ENCODE peak calls at places on chromosome 1, in four cellular contexts. Y is HepG2, L is K562, J is WTC11. E is an unnamed sample.

GRCh38 chr1:241518447-241519307 is 878 bp downstream of the FH start:
- DNase-seq in Y (peak), L (no peak), J (no peak), E (no peak)

GRCh38 chr1:220221670-220222069 is 50.6 kb downstream of the RAB3GAP2 start:
- DNase-seq in Y (no peak), L (no peak), J (no peak), E (no peak)

GRCh38 chr1:211089536-211089935 is 44.4 kb downstream of the KCNH1 start:
- DNase-seq in Y (no peak), L (no peak), J (no peak), E (no peak)

GRCh38 chr1:65103807-65104206 is 44.2 kb upstream of the AK4 start:
- DNase-seq in Y (no peak), L (no peak), J (no peak), E (no peak)

GRCh38 chr1:153506831-153507413 is 28.9 kb downstream of the S100A6 start:
- DNase-seq in Y (peak), L (no peak), J (no peak), E (no peak)

GRCh38 chr1:180953791-180954721 is 41.4 kb downstream of the KIAA1614 start:
- DNase-seq in Y (peak), L (no peak), J (peak), E (no peak)

GRCh38 chr1:66681686-66682085 is 70.6 kb upstream of the DYNLT5 start:
- DNase-seq in Y (no peak), L (no peak), J (no peak), E (no peak)

GRCh38 chr1:44354268-44354839 is 703 bp downstream of the ERI3 start:
- DNase-seq in Y (no peak), L (no peak), J (no peak), E (no peak)

GRCh38 chr1:89721351-89721750 is 88.4 kb downstream of the LRRC8C start:
- DNase-seq in Y (no peak), L (no peak), J (no peak), E (no peak)

GRCh38 chr1:156646738-156647211 is 4.9 kb downstream of the BCAN start:
- DNase-seq in Y (no peak), L (no peak), J (no peak), E (no peak)
- TF ChIP-seq ELF4 in Y (no peak), L (no peak), J (no peak), E (no peak)

DNA sequence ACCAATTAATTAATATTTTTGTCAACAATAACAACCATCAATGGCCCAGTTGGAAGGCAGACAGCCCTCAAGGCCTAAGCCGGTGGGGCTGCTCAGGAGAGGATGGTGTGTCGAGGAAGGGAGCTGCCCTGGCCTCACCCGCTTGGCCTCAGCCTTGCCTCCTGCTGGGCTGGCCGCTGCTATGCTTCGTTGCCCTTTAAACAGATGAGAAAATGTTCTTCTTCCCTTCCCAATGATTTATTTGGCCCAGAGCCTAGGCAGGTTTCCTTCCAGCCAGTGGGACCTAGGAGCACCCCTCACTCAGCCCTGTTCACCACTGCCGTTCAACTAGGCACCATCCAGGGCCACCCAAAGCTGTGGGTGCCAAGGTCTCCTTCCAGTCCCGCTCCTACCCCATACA is 3.1 kb upstream of the ADGRB2 start:
- DNase-seq in Y (no peak), L (no peak), J (no peak), E (no peak)
- TF ChIP-seq ELF4 in Y (no peak), L (no peak), J (no peak), E (no peak)

GRCh38 chr1:94094466-94095111 is 26.4 kb downstream of the ABCA4 start:
- DNase-seq in Y (no peak), L (no peak), J (no peak), E (no peak)
- TF ChIP-seq ELF4 in Y (no peak), L (no peak), J (no peak), E (no peak)

GRCh38 chr1:174998569-174999215 is 1.1 kb upstream of the CACYBP start:
- DNase-seq in Y (peak), L (peak), J (no peak), E (peak)
- TF ChIP-seq ELF4 in Y (no peak), L (no peak), J (no peak), E (no peak)

DNA sequence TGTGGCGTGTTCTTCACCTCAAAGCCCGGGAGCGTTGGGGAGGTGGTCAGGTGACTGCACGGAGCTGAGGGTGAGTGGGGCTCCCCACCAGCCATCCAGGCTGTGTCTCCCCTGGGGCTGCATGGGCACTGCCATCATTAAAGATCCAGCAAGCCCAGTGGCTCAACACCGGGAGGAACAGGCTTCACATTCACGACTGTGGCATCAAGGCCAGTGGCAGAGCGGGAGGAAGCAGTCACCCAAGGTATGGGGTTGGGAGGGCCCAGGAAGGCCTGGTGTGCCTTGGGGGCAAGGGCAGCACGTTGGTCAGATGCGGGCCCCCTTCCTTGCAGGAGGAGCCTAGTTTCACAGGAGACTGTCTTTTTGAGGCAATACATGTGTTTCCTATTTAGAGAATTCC is 33.8 kb downstream of the SNAP47 start:
- DNase-seq in Y (no peak), L (no peak), J (no peak), E (no peak)
- TF ChIP-seq ELF4 in Y (no peak), L (no peak), J (no peak), E (no peak)

GRCh38 chr1:170678196-170678595 is 14.3 kb downstream of the PRRX1 start:
- DNase-seq in Y (no peak), L (no peak), J (no peak), E (no peak)
- TF ChIP-seq ELF4 in Y (no peak), L (no peak), J (no peak), E (no peak)

GRCh38 chr1:237760981-237761380 is 129.7 kb downstream of the ZP4 start:
- DNase-seq in Y (no peak), L (no peak), J (no peak), E (no peak)
- TF ChIP-seq ELF4 in Y (no peak), L (no peak), J (no peak), E (no peak)

GRCh38 chr1:236530959-236531358 is 7.2 kb downstream of the LGALS8 start:
- DNase-seq in Y (no peak), L (no peak), J (no peak), E (no peak)
- TF ChIP-seq ELF4 in Y (no peak), L (no peak), J (no peak), E (no peak)

E was measured in HEK293T.